ENCODE peak calls at places on chromosomes 3 and 15, in eight cellular contexts. G is mammary epithelial cell; F is nephron progenitor cell; P is stimulated activated CD4-positive, alpha-beta T cell treated with anti-CD3 and anti-CD28 coated beads, Interleukin-1b, Interleukin-23, amount 100 ng/mL, for 24 hours; B is endothelial cell of umbilical vein; W is HuH-7; R is stomach; I is NAMALWA. C is an unnamed sample.
A peak's percentile ranks its signal among the peaks of the same experiment; 100 is the strongest.

GRCh38 chr3:65968996-65969395 is 69.7 kb downstream of the MAGI1 start:
- DNase-seq in B (no peak), R (no peak), W (no peak), P (no peak), F (no peak), G (no peak), I (no peak), C (no peak)

GRCh38 chr15:76674883-76675282 is 230.3 kb downstream of the SCAPER start:
- DNase-seq in R (no peak), F (no peak), B (no peak), I (no peak), G (peak; percentile 35), P (no peak), W (no peak), C (no peak)

GRCh38 chr3:66450389-66451022 is 50.3 kb downstream of the LRIG1 start:
- DNase-seq in W (no peak), P (no peak), G (no peak), R (peak; percentile 76), B (peak; percentile 91), F (no peak), I (no peak), C (no peak)

GRCh38 chr3:23648965-23649328 is 156.8 kb upstream of the UBE2E1 start:
- DNase-seq in W (no peak), F (no peak), P (no peak), R (no peak), G (peak; percentile 64), I (no peak), B (peak; percentile 43), C (no peak)

GRCh38 chr3:185926445-185926844 is 11.4 kb downstream of the TRA2B start:
- DNase-seq in I (no peak), P (no peak), G (no peak), B (no peak), W (no peak), F (no peak), R (no peak), C (no peak)

GRCh38 chr3:87626471-87626995 is 350.1 kb upstream of the POU1F1 start:
- DNase-seq in P (no peak), W (no peak), B (no peak), I (no peak), R (no peak), G (no peak), F (no peak), C (no peak)

GRCh38 chr3:172332256-172333041 is 115.8 kb downstream of the GHSR start:
- DNase-seq in P (peak; percentile 17), R (peak; percentile 76), B (peak; percentile 70), I (peak; percentile 68), F (peak; percentile 71), W (peak; percentile 64), G (peak; percentile 50), C (no peak)

GRCh38 chr3:171018151-171018935 is 8.2 kb downstream of the SLC2A2 start:
- DNase-seq in G (no peak), F (peak; percentile 10), R (no peak), I (peak; percentile 17), P (no peak), B (no peak), W (peak; percentile 54), C (no peak)

GRCh38 chr15:41671656-41672636 is 11.7 kb downstream of the MGA start:
- DNase-seq in B (no peak), W (no peak), P (no peak), F (no peak), R (no peak), I (no peak), G (no peak), C (no peak)

GRCh38 chr15:92884459-92884812 is 15.7 kb upstream of the CHD2 start:
- DNase-seq in W (no peak), B (peak; percentile 25), R (no peak), I (peak; percentile 34), F (no peak), G (no peak), P (no peak), C (no peak)

GRCh38 chr3:185188816-185189215 is 36.0 kb upstream of the C3orf70 start:
- DNase-seq in F (no peak), B (no peak), P (no peak), G (no peak), R (no peak), W (no peak), I (no peak), C (no peak)

GRCh38 chr3:5022966-5023776 is 43.9 kb downstream of the BHLHE40 start:
- DNase-seq in P (no peak), I (no peak), B (peak; percentile 94), F (no peak), G (peak; percentile 100), W (no peak), R (peak; percentile 34), C (no peak)

GRCh38 chr3:132753946-132754345 is 31.7 kb upstream of the NPHP3 start:
- DNase-seq in P (no peak), F (no peak), I (no peak), G (no peak), B (no peak), W (no peak), R (no peak), C (no peak)

GRCh38 chr15:95511680-95512079 is 818.8 kb upstream of the NR2F2 start:
- DNase-seq in F (no peak), W (no peak), P (no peak), I (no peak), G (peak; percentile 11), B (peak; percentile 30), R (no peak), C (no peak)

GRCh38 chr3:57951106-57951882 is 56.9 kb upstream of the FLNB start:
- DNase-seq in F (peak; percentile 39), P (no peak), G (peak; percentile 60), B (peak; percentile 95), I (no peak), R (peak; percentile 48), W (no peak), C (no peak)

GRCh38 chr3:149371001-149371722 is 6.3 kb downstream of the TM4SF1 start:
- DNase-seq in F (no peak), I (no peak), W (no peak), R (no peak), G (peak; percentile 79), P (no peak), B (peak; percentile 97), C (no peak)

GRCh38 chr3:61381745-61382392 is 130.6 kb upstream of the FHIT start:
- DNase-seq in I (peak; percentile 60), R (no peak), B (peak; percentile 33), G (peak; percentile 27), P (no peak), W (peak; percentile 17), F (no peak), C (no peak)

C was measured in omental fat pad.